ENCODE peak calls at places on chromosomes 5 and 9, in nine cellular contexts. M is activated gamma-delta T cell treated with Interleukin-2 at 50 U/mL for 16 hours, G is sigmoid colon, B is aorta, S is H4, I is H7, Z is small intestine, O is KBM-7, V is mesenchymal stem cell. L is an unnamed sample.

GRCh38 chr9:6931913-6932312 is 174.1 kb downstream of the KDM4C start:
- DNase-seq in I (no peak), O (no peak), B (no peak), G (no peak), V (peak), S (peak), M (no peak), Z (peak), L (peak)

GRCh38 chr5:139492700-139493192 is 10.2 kb upstream of the STING1 start:
- DNase-seq in O (no peak), V (peak), B (no peak), M (no peak), G (no peak), Z (peak), I (no peak), S (peak), L (no peak)

GRCh38 chr5:116303810-116304209 is 219.0 kb downstream of the COMMD10 start:
- DNase-seq in Z (no peak), M (no peak), I (no peak), V (no peak), S (no peak), B (no peak), O (no peak), G (no peak), L (no peak)

GRCh38 chr9:118896356-118897000 is 472.8 kb downstream of the BRINP1 start:
- DNase-seq in V (no peak), B (no peak), S (no peak), Z (no peak), O (no peak), G (no peak), I (no peak), M (no peak), L (no peak)

GRCh38 chr9:89178162-89179120 is at the start of gene SHC3:
- DNase-seq in V (peak), B (no peak), O (no peak), M (no peak), Z (no peak), G (no peak), I (peak), S (no peak), L (no peak)

GRCh38 chr9:14935917-14936316 is 25.7 kb upstream of the FREM1 start:
- DNase-seq in Z (no peak), S (no peak), V (peak), B (no peak), G (no peak), O (no peak), M (no peak), I (no peak), L (no peak)

GRCh38 chr5:134493461-134494055 is 31.9 kb upstream of the JADE2 start:
- DNase-seq in Z (no peak), G (no peak), I (no peak), O (no peak), V (no peak), M (no peak), B (peak), S (no peak), L (no peak)

GRCh38 chr5:111775224-111775623 is 18.2 kb upstream of the NREP start:
- DNase-seq in O (no peak), B (no peak), M (no peak), V (peak), I (no peak), S (peak), Z (no peak), G (no peak), L (no peak)

GRCh38 chr5:148790545-148791333 is 35.7 kb upstream of the ADRB2 start:
- DNase-seq in O (no peak), G (no peak), S (peak), I (no peak), Z (no peak), V (no peak), B (no peak), M (no peak), L (no peak)

GRCh38 chr5:146565764-146566163 is 49.8 kb upstream of the GPR151 start:
- DNase-seq in M (peak), Z (peak), S (peak), B (peak), G (no peak), V (peak), I (peak), O (peak), L (no peak)

GRCh38 chr9:112248722-112249121 is 73.6 kb upstream of the SUSD1 start:
- DNase-seq in B (no peak), Z (no peak), I (no peak), G (no peak), S (no peak), O (no peak), M (no peak), V (peak), L (no peak)

GRCh38 chr5:139708877-139709586 is 60.9 kb downstream of the CXXC5 start:
- DNase-seq in B (peak), Z (no peak), O (peak), V (peak), M (no peak), S (peak), I (peak), G (peak), L (peak)

GRCh38 chr9:88045686-88046085 is 71.4 kb upstream of the CDK20 start:
- DNase-seq in O (no peak), I (no peak), Z (no peak), G (no peak), V (no peak), S (no peak), B (no peak), M (no peak), L (no peak)

GRCh38 chr9:134936021-134936761 is 18.5 kb upstream of the FCN1 start:
- DNase-seq in B (peak), Z (no peak), M (no peak), I (peak), V (no peak), G (no peak), O (no peak), S (no peak), L (peak)

GRCh38 chr9:92724528-92725265 is 39.9 kb downstream of the BICD2 start:
- DNase-seq in I (peak), M (no peak), Z (no peak), B (peak), O (no peak), S (no peak), G (no peak), V (no peak), L (peak)

GRCh38 chr9:114507726-114508125 is 2.5 kb upstream of the WHRN start:
- DNase-seq in G (no peak), M (no peak), O (peak), V (peak), I (no peak), S (peak), B (no peak), Z (peak), L (no peak)

GRCh38 chr5:33238826-33239670 is 201.7 kb upstream of the TARS1 start:
- DNase-seq in M (no peak), Z (no peak), G (no peak), V (no peak), O (peak), S (no peak), B (no peak), I (no peak), L (no peak)

GRCh38 chr9:20262611-20263010 is 359.7 kb downstream of the MLLT3 start:
- DNase-seq in G (no peak), S (no peak), V (no peak), B (no peak), O (no peak), I (no peak), Z (no peak), M (no peak), L (no peak)

GRCh38 chr5:8327016-8327415 is 458.1 kb downstream of the MTRR start:
- DNase-seq in M (no peak), S (no peak), Z (no peak), B (no peak), O (no peak), G (no peak), I (no peak), V (no peak), L (no peak)